ENCODE peak calls at places on chromosome 17, in eight cellular contexts. One of them, this sample, is unnamed.

GRCh38 chr17:58002154-58002553 is 4.9 kb downstream of the SRSF1 start:
- DNase-seq in tibial nerve: no peak
- DNase-seq in psoas muscle: no peak
- DNase-seq in heart right ventricle: no peak
- DNase-seq in astrocyte: no peak
- DNase-seq in effector memory CD4-positive, alpha-beta T cell: no peak
- DNase-seq in CD8-positive, alpha-beta T cell: no peak
- DNase-seq in cardiac muscle cell: no peak
- DNase-seq in this sample: no peak

GRCh38 chr17:72682597-72682996 is 409.9 kb downstream of the SLC39A11 start:
- DNase-seq in tibial nerve: no peak
- DNase-seq in psoas muscle: no peak
- DNase-seq in heart right ventricle: no peak
- DNase-seq in astrocyte: peak; percentile 67
- DNase-seq in effector memory CD4-positive, alpha-beta T cell: no peak
- DNase-seq in CD8-positive, alpha-beta T cell: no peak
- DNase-seq in cardiac muscle cell: no peak
- DNase-seq in this sample: no peak

GRCh38 chr17:65794572-65794971 is 233.1 kb upstream of the AXIN2 start:
- DNase-seq in tibial nerve: no peak
- DNase-seq in psoas muscle: no peak
- DNase-seq in heart right ventricle: no peak
- DNase-seq in astrocyte: peak; percentile 3
- DNase-seq in effector memory CD4-positive, alpha-beta T cell: no peak
- DNase-seq in CD8-positive, alpha-beta T cell: no peak
- DNase-seq in cardiac muscle cell: peak; percentile 54
- DNase-seq in this sample: no peak

GRCh38 chr17:83075270-83075880 is 4.0 kb upstream of the METRNL start:
- DNase-seq in tibial nerve: no peak
- DNase-seq in psoas muscle: no peak
- DNase-seq in heart right ventricle: no peak
- DNase-seq in astrocyte: no peak
- DNase-seq in effector memory CD4-positive, alpha-beta T cell: no peak
- DNase-seq in CD8-positive, alpha-beta T cell: no peak
- DNase-seq in cardiac muscle cell: no peak
- DNase-seq in this sample: no peak

GRCh38 chr17:13757871-13758270 is 156.1 kb upstream of the HS3ST3A1 start:
- DNase-seq in tibial nerve: no peak
- DNase-seq in psoas muscle: no peak
- DNase-seq in heart right ventricle: no peak
- DNase-seq in astrocyte: no peak
- DNase-seq in effector memory CD4-positive, alpha-beta T cell: no peak
- DNase-seq in CD8-positive, alpha-beta T cell: no peak
- DNase-seq in cardiac muscle cell: no peak
- DNase-seq in this sample: no peak

GRCh38 chr17:15456972-15457722 is 10.3 kb downstream of the CDRT4 start:
- DNase-seq in tibial nerve: peak; percentile 83
- DNase-seq in psoas muscle: peak; percentile 94
- DNase-seq in heart right ventricle: peak; percentile 70
- DNase-seq in astrocyte: peak; percentile 83
- DNase-seq in effector memory CD4-positive, alpha-beta T cell: no peak
- DNase-seq in CD8-positive, alpha-beta T cell: no peak
- DNase-seq in cardiac muscle cell: peak; percentile 87
- DNase-seq in this sample: no peak

GRCh38 chr17:78300962-78301820 is 58.7 kb downstream of the SOCS3 start:
- DNase-seq in tibial nerve: no peak
- DNase-seq in psoas muscle: no peak
- DNase-seq in heart right ventricle: no peak
- DNase-seq in astrocyte: no peak
- DNase-seq in effector memory CD4-positive, alpha-beta T cell: no peak
- DNase-seq in CD8-positive, alpha-beta T cell: no peak
- DNase-seq in cardiac muscle cell: no peak
- DNase-seq in this sample: no peak

GRCh38 chr17:80212962-80213650 is 7.0 kb downstream of the SGSH start:
- DNase-seq in tibial nerve: no peak
- DNase-seq in psoas muscle: no peak
- DNase-seq in heart right ventricle: no peak
- DNase-seq in astrocyte: no peak
- DNase-seq in effector memory CD4-positive, alpha-beta T cell: no peak
- DNase-seq in CD8-positive, alpha-beta T cell: no peak
- DNase-seq in cardiac muscle cell: no peak
- DNase-seq in this sample: no peak

GRCh38 chr17:3885970-3886369 is 6.9 kb downstream of the CAMKK1 start:
- DNase-seq in tibial nerve: no peak
- DNase-seq in psoas muscle: no peak
- DNase-seq in heart right ventricle: no peak
- DNase-seq in astrocyte: peak; percentile 38
- DNase-seq in effector memory CD4-positive, alpha-beta T cell: no peak
- DNase-seq in CD8-positive, alpha-beta T cell: no peak
- DNase-seq in cardiac muscle cell: peak; percentile 62
- DNase-seq in this sample: no peak

GRCh38 chr17:7438050-7438614 is 1.2 kb upstream of the FGF11 start:
- DNase-seq in tibial nerve: no peak
- DNase-seq in psoas muscle: peak; percentile 85
- DNase-seq in heart right ventricle: peak; percentile 74
- DNase-seq in astrocyte: no peak
- DNase-seq in effector memory CD4-positive, alpha-beta T cell: peak; percentile 29
- DNase-seq in CD8-positive, alpha-beta T cell: peak; percentile 67
- DNase-seq in cardiac muscle cell: peak; percentile 17
- DNase-seq in this sample: peak; percentile 50

GRCh38 chr17:74243013-74243755 is 29.8 kb downstream of the TTYH2 start:
- DNase-seq in tibial nerve: no peak
- DNase-seq in psoas muscle: peak; percentile 79
- DNase-seq in heart right ventricle: peak; percentile 80
- DNase-seq in astrocyte: no peak
- DNase-seq in effector memory CD4-positive, alpha-beta T cell: no peak
- DNase-seq in CD8-positive, alpha-beta T cell: no peak
- DNase-seq in cardiac muscle cell: no peak
- DNase-seq in this sample: no peak

GRCh38 chr17:11324846-11325420 is 83.9 kb downstream of the SHISA6 start:
- DNase-seq in tibial nerve: no peak
- DNase-seq in psoas muscle: no peak
- DNase-seq in heart right ventricle: no peak
- DNase-seq in astrocyte: no peak
- DNase-seq in effector memory CD4-positive, alpha-beta T cell: no peak
- DNase-seq in CD8-positive, alpha-beta T cell: no peak
- DNase-seq in cardiac muscle cell: no peak
- DNase-seq in this sample: no peak

GRCh38 chr17:63455417-63455816 is 9.3 kb upstream of the CYB561 start:
- DNase-seq in tibial nerve: no peak
- DNase-seq in psoas muscle: no peak
- DNase-seq in heart right ventricle: no peak
- DNase-seq in astrocyte: no peak
- DNase-seq in effector memory CD4-positive, alpha-beta T cell: no peak
- DNase-seq in CD8-positive, alpha-beta T cell: no peak
- DNase-seq in cardiac muscle cell: no peak
- DNase-seq in this sample: no peak

GRCh38 chr17:43199633-43200032 is 12.0 kb upstream of the TMEM106A start:
- DNase-seq in tibial nerve: no peak
- DNase-seq in psoas muscle: no peak
- DNase-seq in heart right ventricle: no peak
- DNase-seq in astrocyte: no peak
- DNase-seq in effector memory CD4-positive, alpha-beta T cell: no peak
- DNase-seq in CD8-positive, alpha-beta T cell: no peak
- DNase-seq in cardiac muscle cell: no peak
- DNase-seq in this sample: no peak

GRCh38 chr17:77504652-77505459 is 364.1 kb downstream of the SEC14L1 start:
- DNase-seq in tibial nerve: no peak
- DNase-seq in psoas muscle: peak; percentile 24
- DNase-seq in heart right ventricle: no peak
- DNase-seq in astrocyte: no peak
- DNase-seq in effector memory CD4-positive, alpha-beta T cell: no peak
- DNase-seq in CD8-positive, alpha-beta T cell: no peak
- DNase-seq in cardiac muscle cell: no peak
- DNase-seq in this sample: no peak

DNA sequence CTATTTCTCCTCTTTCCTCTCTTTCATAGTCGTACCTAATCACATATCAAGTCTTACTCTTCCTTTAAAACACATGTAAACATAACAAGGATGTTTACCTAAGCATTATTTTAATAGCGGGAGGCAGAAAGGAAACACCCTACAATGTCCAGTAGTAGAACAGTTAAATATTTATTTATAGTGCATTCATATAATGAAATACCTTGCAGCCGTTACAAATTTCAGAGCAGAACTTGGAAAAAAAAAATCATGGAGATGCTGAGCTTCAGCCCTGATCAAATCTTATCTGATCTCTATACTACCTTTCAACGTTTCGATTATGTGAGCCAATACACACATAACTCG is 39.6 kb downstream of the GRB2 start:
- DNase-seq in tibial nerve: no peak
- DNase-seq in psoas muscle: no peak
- DNase-seq in heart right ventricle: no peak
- DNase-seq in astrocyte: no peak
- DNase-seq in effector memory CD4-positive, alpha-beta T cell: no peak
- DNase-seq in CD8-positive, alpha-beta T cell: no peak
- DNase-seq in cardiac muscle cell: no peak
- DNase-seq in this sample: no peak
- H3K36me3 ChIP-seq in tibial nerve: no peaks in the 10 kb centered on the region
- H3K36me3 ChIP-seq in psoas muscle: no peaks in the 10 kb centered on the region
- H3K36me3 ChIP-seq in heart right ventricle: no peaks in the 10 kb centered on the region
- H3K36me3 ChIP-seq in astrocyte: no peaks in the 10 kb centered on the region
- H3K36me3 ChIP-seq in effector memory CD4-positive, alpha-beta T cell: peaks cover 3% of the 10 kb centered on the region
- H3K36me3 ChIP-seq in CD8-positive, alpha-beta T cell: no peaks in the 10 kb centered on the region
- H3K36me3 ChIP-seq in cardiac muscle cell: no peaks in the 10 kb centered on the region
- H3K36me3 ChIP-seq in this sample: no peaks in the 10 kb centered on the region

GRCh38 chr17:51166198-51166986 is at the start of gene NME2:
- DNase-seq in tibial nerve: peak; percentile 85
- DNase-seq in psoas muscle: peak; percentile 96
- DNase-seq in heart right ventricle: peak; percentile 90
- DNase-seq in astrocyte: peak; percentile 68
- DNase-seq in effector memory CD4-positive, alpha-beta T cell: peak; percentile 48
- DNase-seq in CD8-positive, alpha-beta T cell: peak; percentile 59
- DNase-seq in cardiac muscle cell: peak; percentile 86
- DNase-seq in this sample: peak; percentile 86

GRCh38 chr17:51166987-51167931 is 1.0 kb downstream of the NME2 start:
- DNase-seq in tibial nerve: no peak
- DNase-seq in psoas muscle: peak; percentile 75
- DNase-seq in heart right ventricle: peak; percentile 16
- DNase-seq in astrocyte: no peak
- DNase-seq in effector memory CD4-positive, alpha-beta T cell: peak; percentile 47
- DNase-seq in CD8-positive, alpha-beta T cell: peak; percentile 67
- DNase-seq in cardiac muscle cell: peak; percentile 55
- DNase-seq in this sample: peak; percentile 14

GRCh38 chr17:51165680-51166197 is 472 bp upstream of the NME2 start:
- DNase-seq in tibial nerve: no peak
- DNase-seq in psoas muscle: peak; percentile 57
- DNase-seq in heart right ventricle: peak; percentile 33
- DNase-seq in astrocyte: peak; percentile 37
- DNase-seq in effector memory CD4-positive, alpha-beta T cell: no peak
- DNase-seq in CD8-positive, alpha-beta T cell: peak; percentile 5
- DNase-seq in cardiac muscle cell: no peak
- DNase-seq in this sample: no peak

GRCh38 chr17:51164911-51165679 is 1.1 kb upstream of the NME2 start:
- DNase-seq in tibial nerve: no peak
- DNase-seq in psoas muscle: no peak
- DNase-seq in heart right ventricle: no peak
- DNase-seq in astrocyte: no peak
- DNase-seq in effector memory CD4-positive, alpha-beta T cell: no peak
- DNase-seq in CD8-positive, alpha-beta T cell: no peak
- DNase-seq in cardiac muscle cell: no peak
- DNase-seq in this sample: no peak

GRCh38 chr17:51169340-51169739 is 3.1 kb downstream of the NME2 start:
- DNase-seq in tibial nerve: no peak
- DNase-seq in psoas muscle: no peak
- DNase-seq in heart right ventricle: no peak
- DNase-seq in astrocyte: no peak
- DNase-seq in effector memory CD4-positive, alpha-beta T cell: no peak
- DNase-seq in CD8-positive, alpha-beta T cell: no peak
- DNase-seq in cardiac muscle cell: no peak
- DNase-seq in this sample: no peak
- H3K36me3 ChIP-seq in tibial nerve: no peaks in the 10 kb centered on the region
- H3K36me3 ChIP-seq in psoas muscle: peaks cover 69% of the 10 kb centered on the region
- H3K36me3 ChIP-seq in heart right ventricle: peaks cover 10% of the 10 kb centered on the region
- H3K36me3 ChIP-seq in astrocyte: peaks cover 27% of the 10 kb centered on the region
- H3K36me3 ChIP-seq in effector memory CD4-positive, alpha-beta T cell: peaks cover 18% of the 10 kb centered on the region
- H3K36me3 ChIP-seq in CD8-positive, alpha-beta T cell: no peaks in the 10 kb centered on the region
- H3K36me3 ChIP-seq in cardiac muscle cell: peaks cover 21% of the 10 kb centered on the region
- H3K36me3 ChIP-seq in this sample: no peaks in the 10 kb centered on the region

GRCh38 chr17:46044286-46044928 is 45.4 kb downstream of the STH start:
- DNase-seq in tibial nerve: peak; percentile 58
- DNase-seq in psoas muscle: no peak
- DNase-seq in heart right ventricle: peak; percentile 88
- DNase-seq in astrocyte: peak; percentile 77
- DNase-seq in effector memory CD4-positive, alpha-beta T cell: peak; percentile 32
- DNase-seq in CD8-positive, alpha-beta T cell: peak; percentile 59
- DNase-seq in cardiac muscle cell: peak; percentile 95
- DNase-seq in this sample: peak; percentile 92
- H3K36me3 ChIP-seq in tibial nerve: no peaks in the 10 kb centered on the region
- H3K36me3 ChIP-seq in psoas muscle: peaks cover 70% of the 10 kb centered on the region
- H3K36me3 ChIP-seq in heart right ventricle: peaks cover 17% of the 10 kb centered on the region
- H3K36me3 ChIP-seq in astrocyte: peaks cover 41% of the 10 kb centered on the region
- H3K36me3 ChIP-seq in effector memory CD4-positive, alpha-beta T cell: peaks cover 56% of the 10 kb centered on the region
- H3K36me3 ChIP-seq in CD8-positive, alpha-beta T cell: peaks cover 39% of the 10 kb centered on the region
- H3K36me3 ChIP-seq in cardiac muscle cell: peaks cover 48% of the 10 kb centered on the region
- H3K36me3 ChIP-seq in this sample: no peaks in the 10 kb centered on the region

DNA sequence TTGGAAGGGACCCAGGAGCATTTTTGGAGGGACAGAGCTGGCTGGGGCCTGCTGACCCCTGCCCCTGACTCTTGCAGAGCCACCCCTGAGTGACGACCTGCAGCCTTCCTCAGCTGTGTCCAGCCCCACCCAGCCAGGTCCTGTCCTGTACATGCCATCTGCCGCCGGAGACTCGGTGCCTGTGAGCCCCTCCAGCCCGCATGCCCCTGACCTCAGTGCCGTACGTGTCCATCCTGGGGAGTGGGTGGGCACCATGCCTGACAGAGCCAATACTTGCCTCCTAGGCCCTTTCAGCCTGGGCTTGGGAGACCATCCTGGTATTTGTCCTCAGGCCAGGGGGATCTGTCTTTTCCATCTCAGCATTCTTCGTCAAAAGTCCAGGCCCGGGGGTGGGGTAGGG is 27.5 kb downstream of the UNC13D start:
- DNase-seq in tibial nerve: no peak
- DNase-seq in psoas muscle: peak; percentile 41
- DNase-seq in heart right ventricle: no peak
- DNase-seq in astrocyte: no peak
- DNase-seq in effector memory CD4-positive, alpha-beta T cell: no peak
- DNase-seq in CD8-positive, alpha-beta T cell: no peak
- DNase-seq in cardiac muscle cell: no peak
- DNase-seq in this sample: no peak
- H3K36me3 ChIP-seq in tibial nerve: no peaks in the 10 kb centered on the region
- H3K36me3 ChIP-seq in psoas muscle: peaks cover 100% of the 10 kb centered on the region
- H3K36me3 ChIP-seq in heart right ventricle: peaks cover 54% of the 10 kb centered on the region
- H3K36me3 ChIP-seq in astrocyte: peaks cover 15% of the 10 kb centered on the region
- H3K36me3 ChIP-seq in effector memory CD4-positive, alpha-beta T cell: peaks cover 71% of the 10 kb centered on the region
- H3K36me3 ChIP-seq in CD8-positive, alpha-beta T cell: peaks cover 47% of the 10 kb centered on the region
- H3K36me3 ChIP-seq in cardiac muscle cell: peaks cover 71% of the 10 kb centered on the region
- H3K36me3 ChIP-seq in this sample: peaks cover 39% of the 10 kb centered on the region

GRCh38 chr17:1942066-1942365 is 83.1 kb downstream of the RTN4RL1 start:
- DNase-seq in tibial nerve: no peak
- DNase-seq in psoas muscle: no peak
- DNase-seq in heart right ventricle: no peak
- DNase-seq in astrocyte: no peak
- DNase-seq in effector memory CD4-positive, alpha-beta T cell: no peak
- DNase-seq in CD8-positive, alpha-beta T cell: no peak
- DNase-seq in cardiac muscle cell: no peak
- DNase-seq in this sample: no peak
- H3K36me3 ChIP-seq in tibial nerve: no peaks in the 10 kb centered on the region
- H3K36me3 ChIP-seq in psoas muscle: no peaks in the 10 kb centered on the region
- H3K36me3 ChIP-seq in heart right ventricle: no peaks in the 10 kb centered on the region
- H3K36me3 ChIP-seq in astrocyte: no peaks in the 10 kb centered on the region
- H3K36me3 ChIP-seq in effector memory CD4-positive, alpha-beta T cell: no peaks in the 10 kb centered on the region
- H3K36me3 ChIP-seq in CD8-positive, alpha-beta T cell: no peaks in the 10 kb centered on the region
- H3K36me3 ChIP-seq in cardiac muscle cell: no peaks in the 10 kb centered on the region
- H3K36me3 ChIP-seq in this sample: no peaks in the 10 kb centered on the region

This sample was measured in prostate gland.